ENCODE peak calls at places on chromosome 7, in four cellular contexts. P, Z, I and S are unnamed samples.

GRCh38 chr7:46179211-46179610 is 258.1 kb upstream of the IGFBP3 start:
- DNase-seq in P (no peak), Z (no peak), I (peak; percentile 51), S (no peak)

GRCh38 chr7:20330797-20331230 is at the start of gene ITGB8:
- DNase-seq in P (peak; percentile 51), Z (peak; percentile 24), I (peak; percentile 68), S (peak; percentile 80)

GRCh38 chr7:110587294-110587693 is 503.6 kb upstream of the LRRN3 start:
- DNase-seq in P (no peak), Z (no peak), I (no peak), S (no peak)

GRCh38 chr7:123494193-123494796 is 40.1 kb downstream of the IQUB start:
- DNase-seq in P (no peak), Z (no peak), I (peak; percentile 51), S (no peak)

GRCh38 chr7:78018541-78019456 is 220.2 kb downstream of the PHTF2 start:
- DNase-seq in P (peak; percentile 39), Z (peak; percentile 34), I (peak; percentile 89), S (no peak)

GRCh38 chr7:99141334-99141733 is 2.6 kb downstream of the SMURF1 start:
- DNase-seq in P (no peak), Z (no peak), I (peak; percentile 31), S (no peak)

GRCh38 chr7:151999337-152000090 is 26.0 kb upstream of the GALNT11 start:
- DNase-seq in P (no peak), Z (no peak), I (peak; percentile 29), S (no peak)

GRCh38 chr7:149680316-149681025 is 92.9 kb downstream of the ZNF467 start:
- DNase-seq in P (peak; percentile 22), Z (no peak), I (peak; percentile 81), S (no peak)

GRCh38 chr7:102286237-102287081 is at the start of gene SH2B2:
- DNase-seq in P (peak; percentile 17), Z (peak; percentile 71), I (peak; percentile 79), S (peak; percentile 34)

GRCh38 chr7:20598479-20599419 is 16.7 kb upstream of the ABCB5 start:
- DNase-seq in P (peak; percentile 54), Z (no peak), I (peak; percentile 67), S (no peak)

DNA sequence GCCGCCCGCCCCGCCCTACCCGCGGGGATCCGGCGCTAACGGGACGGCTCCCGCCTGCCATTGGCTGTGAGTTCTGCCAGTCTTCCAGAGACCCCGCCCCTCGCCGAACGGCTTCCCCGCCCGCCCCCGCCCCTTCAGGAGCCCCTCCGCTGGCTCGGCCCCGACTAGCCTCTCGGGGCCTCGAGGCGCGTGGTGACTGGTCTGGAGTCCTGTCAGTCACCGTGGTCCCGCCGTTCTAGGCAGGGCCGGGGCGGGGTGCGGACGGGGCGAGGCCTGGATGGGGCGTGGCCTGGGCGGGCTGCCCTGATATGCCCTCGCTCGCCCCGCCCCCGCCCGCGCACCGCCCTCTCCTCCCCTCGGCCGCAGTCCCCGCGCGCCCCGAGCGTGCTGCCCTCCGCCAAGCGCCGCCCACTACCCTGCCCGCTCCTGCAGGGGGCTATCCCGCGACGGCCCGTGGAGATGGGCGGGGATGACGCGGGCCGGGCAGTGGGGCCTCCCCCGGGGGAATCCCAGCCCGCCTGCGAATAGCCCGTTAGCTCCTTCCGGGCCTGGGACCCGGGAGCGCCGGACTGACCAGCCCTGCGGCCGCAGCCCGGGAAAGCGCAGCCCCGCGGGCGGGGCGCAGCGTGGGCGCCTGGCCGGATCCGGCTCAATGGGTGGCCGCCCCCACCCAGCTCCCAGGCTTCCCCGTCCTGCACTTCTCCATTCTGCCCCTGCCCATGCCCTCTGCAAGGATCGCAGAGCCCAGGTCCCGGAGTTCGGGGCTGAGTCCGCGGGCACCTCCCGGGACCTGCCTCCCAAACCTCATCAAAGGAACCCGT is 444 bp upstream of the HIP1 start:
- DNase-seq in P (peak; percentile 95), Z (peak; percentile 100), I (peak; percentile 100), S (peak; percentile 99)
- H3K27ac ChIP-seq in P (peak overlapping the region; percentile 56), Z (peak overlapping the region; percentile 70), I (peak overlapping the region; percentile 42), S (peak overlapping the region; percentile 31)

GRCh38 chr7:1536105-1536767 is 5.7 kb downstream of the MAFK start:
- DNase-seq in P (no peak), Z (peak; percentile 23), I (no peak), S (no peak)
- H3K27ac ChIP-seq in P (peak overlapping the region; percentile 100), Z (peak overlapping the region; percentile 99), I (peak overlapping the region; percentile 99), S (peak overlapping the region; percentile 74)

DNA sequence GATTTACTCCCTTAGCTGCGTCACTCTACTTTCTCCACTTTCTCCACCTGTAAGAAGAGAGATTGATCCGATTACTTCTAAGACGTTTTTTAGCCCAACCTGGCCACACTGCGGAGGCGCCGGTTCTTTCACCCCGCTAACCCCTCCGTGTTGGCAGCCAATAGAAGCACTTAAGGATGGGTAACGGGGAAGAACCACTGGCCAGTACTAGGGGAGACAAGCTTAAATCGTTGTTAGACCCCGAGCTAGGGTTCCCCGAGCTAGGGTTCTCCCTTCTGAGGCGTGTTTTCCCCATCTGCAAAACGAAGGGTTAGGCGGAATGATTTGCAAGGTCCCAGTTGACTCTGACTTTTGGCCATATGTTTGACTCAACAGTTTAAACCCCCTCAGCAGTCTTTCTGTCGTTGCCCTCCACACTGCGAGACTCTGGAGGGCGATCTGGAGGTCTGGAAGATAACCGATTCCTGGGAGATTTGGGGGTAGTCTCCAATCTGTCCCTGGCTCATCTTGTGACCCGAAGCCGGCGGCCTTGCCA is 644 bp downstream of the UMAD1 start:
- DNase-seq in P (no peak), Z (no peak), I (peak; percentile 40), S (no peak)
- H3K27ac ChIP-seq in P (peak overlapping the region; percentile 79), Z (peak overlapping the region; percentile 55), I (peak overlapping the region; percentile 59), S (peak overlapping the region; percentile 81)

GRCh38 chr7:127920787-127921438 is 110.3 kb downstream of the LRRC4 start:
- DNase-seq in P (no peak), Z (no peak), I (peak; percentile 84), S (no peak)

GRCh38 chr7:127914693-127915092 is 116.5 kb downstream of the LRRC4 start:
- DNase-seq in P (no peak), Z (no peak), I (no peak), S (no peak)

GRCh38 chr7:127913686-127914085 is 117.6 kb downstream of the LRRC4 start:
- DNase-seq in P (no peak), Z (no peak), I (no peak), S (no peak)

GRCh38 chr7:127916735-127917134 is 114.5 kb downstream of the LRRC4 start:
- DNase-seq in P (no peak), Z (no peak), I (no peak), S (no peak)

DNA sequence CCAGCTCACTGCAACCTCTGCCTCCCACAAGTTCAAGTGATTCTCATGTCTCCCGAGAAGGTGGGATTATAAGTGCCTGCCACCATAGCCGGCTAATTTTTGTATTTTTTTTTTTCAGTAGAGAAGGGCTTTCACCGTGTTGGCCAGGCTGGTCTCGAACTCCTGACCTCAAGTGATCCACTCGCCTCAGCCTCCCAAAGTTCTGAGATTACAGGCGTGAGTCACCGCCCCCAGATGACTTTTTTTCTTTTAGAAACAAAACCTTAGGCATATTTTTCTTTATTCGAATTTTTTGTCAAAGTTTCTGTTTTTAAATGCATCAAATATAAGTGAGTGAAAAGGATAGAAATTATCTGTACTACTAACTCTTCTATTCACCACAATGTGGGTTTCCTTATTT is 113.1 kb downstream of the LRRC4 start:
- DNase-seq in P (no peak), Z (no peak), I (no peak), S (no peak)
- H3K27ac ChIP-seq in P (no peak overlapping the region), Z (no peak overlapping the region), I (no peak overlapping the region), S (no peak overlapping the region)